ENCODE peak calls at places on chromosomes 13 and 19, in five cellular contexts. G, V, U, M and D are unnamed samples. For H3K4me1, the result is how much of the 10 kb centered on the place peaks cover.

GRCh38 chr19:49749055-49749716 is 13.9 kb downstream of the TSKS start:
- ATAC-seq in U (no peak), G (peak), V (peak), M (peak), D (no peak)

GRCh38 chr13:44786724-44787123 is 202.5 kb downstream of the NUFIP1 start:
- ATAC-seq in U (no peak), G (no peak), M (no peak), V (no peak), D (no peak)

GRCh38 chr19:12126707-12127106 is 13.4 kb downstream of the ZNF20 start:
- ATAC-seq in G (no peak), M (no peak), V (peak), U (no peak), D (no peak)

GRCh38 chr13:97256343-97256783 is 34.2 kb downstream of the MBNL2 start:
- ATAC-seq in V (no peak), G (no peak), M (peak), U (no peak), D (peak)

GRCh38 chr19:39735688-39736087 is 2.1 kb downstream of the CLC start:
- ATAC-seq in M (no peak), U (no peak), G (no peak), V (no peak), D (no peak)

GRCh38 chr19:33344210-33344609 is 29.3 kb upstream of the CEBPG start:
- ATAC-seq in U (no peak), M (peak), V (no peak), G (no peak), D (peak)

GRCh38 chr13:59846845-59847620 is 316.7 kb downstream of the DIAPH3 start:
- ATAC-seq in M (no peak), G (no peak), V (no peak), U (no peak), D (no peak)

GRCh38 chr13:37070145-37070695 is 10.7 kb upstream of the SUPT20H start:
- ATAC-seq in M (no peak), U (peak), V (no peak), G (no peak), D (no peak)

GRCh38 chr13:97250560-97250959 is 28.4 kb downstream of the MBNL2 start:
- ATAC-seq in U (no peak), V (peak), M (no peak), G (no peak), D (no peak)

GRCh38 chr19:41245779-41246297 is 18.3 kb upstream of the HNRNPUL1 start:
- ATAC-seq in U (no peak), M (no peak), V (no peak), G (no peak), D (no peak)

GRCh38 chr19:40589723-40590429 is 11.3 kb upstream of the LTBP4 start:
- ATAC-seq in V (no peak), G (no peak), U (no peak), M (peak), D (no peak)

GRCh38 chr19:43711751-43712355 is 4.0 kb upstream of the IRGC start:
- ATAC-seq in M (no peak), U (no peak), G (no peak), V (peak), D (no peak)

GRCh38 chr19:33883869-33884519 is 87.3 kb downstream of the KCTD15 start:
- ATAC-seq in M (peak), G (no peak), U (peak), V (no peak), D (peak)

GRCh38 chr19:14165986-14166385 is 29.6 kb upstream of the ASF1B start:
- ATAC-seq in G (peak), V (no peak), M (no peak), U (no peak), D (no peak)

GRCh38 chr19:43406297-43406696 is 8.4 kb upstream of the TEX101 start:
- ATAC-seq in V (no peak), U (no peak), G (no peak), M (no peak), D (no peak)

GRCh38 chr13:81197483-81197882 is 856.6 kb upstream of the SPRY2 start:
- ATAC-seq in U (no peak), G (no peak), V (no peak), M (no peak), D (no peak)

GRCh38 chr19:47032171-47032811 is 12.7 kb downstream of the NPAS1 start:
- ATAC-seq in V (peak), M (peak), G (peak), U (peak), D (no peak)

GRCh38 chr13:25046274-25046984 is 49.5 kb upstream of the PABPC3 start:
- ATAC-seq in U (no peak), G (no peak), V (peak), M (peak), D (no peak)

GRCh38 chr13:98485561-98485960 is 91.3 kb downstream of the STK24 start:
- ATAC-seq in V (no peak), G (no peak), U (no peak), M (no peak), D (no peak)

GRCh38 chr13:32472194-32472621 is 44.3 kb upstream of the N4BP2L1 start:
- ATAC-seq in G (peak), M (no peak), V (no peak), U (no peak), D (no peak)

GRCh38 chr19:42553292-42554045 is 25.2 kb upstream of the CEACAM1 start:
- ATAC-seq in M (no peak), U (peak), G (no peak), V (no peak), D (no peak)

GRCh38 chr19:56155124-56155687 is 14.1 kb downstream of the ZNF444 start:
- ATAC-seq in M (peak), U (peak), V (peak), G (no peak), D (peak)

GRCh38 chr13:98263841-98264240 is 86.8 kb upstream of the RNF113B start:
- ATAC-seq in G (no peak), U (no peak), M (no peak), V (no peak), D (no peak)

GRCh38 chr13:23753523-23753922 is 135.7 kb downstream of the MIPEP start:
- ATAC-seq in G (peak), V (no peak), U (no peak), M (peak), D (no peak)

GRCh38 chr13:72194531-72194930 is 327.5 kb upstream of the DACH1 start:
- ATAC-seq in G (no peak), U (no peak), M (no peak), V (no peak), D (no peak)

GRCh38 chr13:23344923-23345322 is 88.6 kb downstream of the SACS start:
- ATAC-seq in U (no peak), V (no peak), G (peak), M (no peak), D (no peak)

GRCh38 chr19:14369399-14370168 is 11.7 kb upstream of the ADGRE5 start:
- ATAC-seq in G (peak), V (peak), M (no peak), U (no peak), D (peak)

GRCh38 chr13:108927615-108928014 is 298.2 kb downstream of the MYO16 start:
- ATAC-seq in G (no peak), U (peak), V (no peak), M (no peak), D (no peak)

GRCh38 chr19:38707512-38708114 is 36.7 kb downstream of the CAPN12 start:
- ATAC-seq in G (no peak), V (no peak), U (peak), M (no peak), D (peak)

GRCh38 chr13:38850868-38851626 is 139.6 kb downstream of the STOML3 start:
- ATAC-seq in U (no peak), V (no peak), G (peak), M (no peak), D (no peak)

GRCh38 chr19:35404879-35405622 is 34.2 kb downstream of the GPR42 start:
- ATAC-seq in G (peak), U (no peak), M (peak), V (peak), D (no peak)

GRCh38 chr13:76463314-76463713 is 422.9 kb downstream of the KCTD12 start:
- ATAC-seq in G (no peak), V (no peak), M (no peak), U (no peak), D (no peak)

GRCh38 chr13:75076476-75076875 is 405.5 kb downstream of the TBC1D4 start:
- ATAC-seq in V (no peak), M (no peak), U (no peak), G (no peak), D (no peak)

GRCh38 chr13:75073791-75074190 is 408.2 kb downstream of the TBC1D4 start:
- ATAC-seq in M (no peak), G (no peak), V (no peak), U (no peak), D (no peak)

DNA sequence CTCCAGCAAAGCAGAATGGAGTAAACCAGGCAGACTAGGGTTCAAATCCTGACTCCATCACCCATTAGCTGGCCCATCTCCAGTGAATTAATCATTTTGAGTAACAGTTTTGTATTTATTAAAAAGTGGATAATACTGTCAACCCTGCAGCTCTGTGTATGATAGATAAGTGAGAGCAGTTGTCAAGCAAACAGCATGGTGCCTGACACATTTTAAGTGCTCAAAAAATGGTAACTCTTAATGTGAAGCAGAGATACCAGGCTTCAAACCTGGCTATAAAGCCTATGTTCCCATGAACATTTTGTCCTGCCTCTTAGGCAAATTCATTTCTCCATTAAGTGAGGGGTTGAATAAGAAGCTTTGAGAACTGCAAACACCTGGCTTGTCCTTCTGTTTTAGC is 409.6 kb downstream of the TBC1D4 start:
- ATAC-seq in V (no peak), G (no peak), M (no peak), U (no peak), D (no peak)
- TF ChIP-seq EP300 in V (no peak), G (no peak), M (no peak), U (no peak), D (no peak)

GRCh38 chr13:114118763-114119123 is 13.7 kb downstream of the RASA3 start:
- ATAC-seq in V (no peak), U (no peak), G (peak), M (peak), D (peak)
- H3K4me1 ChIP-seq in V (half or more), U (half or more), G (under half), M (under half), D (under half)

GRCh38 chr19:5977785-5978605 is at the start of gene RANBP3:
- ATAC-seq in M (peak), G (peak), U (peak), V (peak), D (peak)
- TF ChIP-seq POLR2A in M (peak), G (peak), U (peak), V (peak), D (peak)

GRCh38 chr19:3403489-3404323 is 37.3 kb downstream of the NFIC start:
- ATAC-seq in M (no peak), U (peak), G (no peak), V (peak), D (peak)
- TF ChIP-seq EP300 in M (no peak), U (peak), G (no peak), V (no peak), D (peak)

GRCh38 chr19:8501547-8501946 is 893 bp downstream of the PRAM1 start:
- ATAC-seq in V (no peak), U (no peak), G (no peak), M (no peak), D (no peak)

GRCh38 chr19:8501968-8502367 is 472 bp downstream of the PRAM1 start:
- ATAC-seq in M (no peak), U (no peak), V (no peak), G (no peak), D (no peak)

GRCh38 chr19:8504171-8504570 is 1.7 kb upstream of the PRAM1 start:
- ATAC-seq in M (no peak), V (peak), G (peak), U (no peak), D (no peak)

GRCh38 chr19:8505680-8506401 is 3.4 kb upstream of the PRAM1 start:
- ATAC-seq in U (peak), M (peak), G (peak), V (peak), D (peak)

GRCh38 chr19:8503506-8503905 is 1.1 kb upstream of the PRAM1 start:
- ATAC-seq in U (no peak), V (no peak), G (no peak), M (no peak), D (no peak)
- H3K4me1 ChIP-seq in U (under half), V (half or more), G (under half), M (under half), D (under half)

GRCh38 chr13:99886706-99887105 is 84.9 kb downstream of the ZIC5 start:
- ATAC-seq in V (no peak), M (no peak), G (no peak), U (no peak), D (no peak)
- TF ChIP-seq POLR2A in V (no peak), M (no peak), G (no peak), U (no peak), D (no peak)

DNA sequence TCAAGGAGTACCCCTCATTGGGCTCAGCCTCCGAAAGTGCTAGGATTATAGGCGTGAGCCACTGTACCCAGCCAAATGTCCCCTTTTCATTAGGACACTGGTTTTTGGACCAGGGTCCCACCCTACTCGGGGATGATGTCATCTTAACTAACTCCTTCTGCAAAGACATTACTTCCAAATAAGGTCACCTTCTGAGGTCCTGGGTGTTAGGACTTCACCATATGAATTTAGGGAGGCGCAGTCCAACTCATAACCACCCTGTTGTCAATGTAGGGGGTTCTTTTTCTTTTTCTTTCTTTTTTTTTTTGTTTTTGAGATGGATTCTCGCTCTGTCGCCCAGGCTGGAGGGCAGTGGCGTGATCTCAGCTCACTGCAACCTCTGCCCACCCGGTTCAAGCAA is 32.7 kb upstream of the NFIC start:
- ATAC-seq in V (no peak), M (no peak), U (no peak), G (no peak), D (no peak)
- TF ChIP-seq EP300 in V (no peak), M (no peak), U (no peak), G (no peak), D (no peak)

GRCh38 chr19:16586477-16586871 is 14.3 kb upstream of the SLC35E1 start:
- ATAC-seq in U (no peak), G (peak), M (no peak), V (no peak), D (no peak)
- H3K4me1 ChIP-seq in U (half or more), G (half or more), M (under half), V (half or more), D (under half)